ENCODE peak calls at places on chromosomes 6 and 20, in eight cellular contexts. One of them, this sample, is unnamed.

GRCh38 chr6:91366781-91367180 is 779.9 kb upstream of the MAP3K7 start:
- DNase-seq in activated CD4-positive, alpha-beta T cell treated with anti-CD3 and anti-CD28 coated beads, Interleukin-2, amount 50 U/mL, for 4 hours: no peak
- DNase-seq in nucleus accumbens: no peak
- DNase-seq in NCI-H460: no peak
- DNase-seq in amniotic stem cell: no peak
- DNase-seq in stimulated activated CD4-positive, alpha-beta T cell treated with anti-CD3 and anti-CD28 coated beads, Interleukin-1b, Interleukin-23, amount 100 ng/mL, for 24 hours: no peak
- DNase-seq in RCC 7860: no peak
- DNase-seq in stimulated activated naive CD4-positive, alpha-beta T cell treated with Interleukin-2 at 50 U/mL for 16 hours: no peak
- DNase-seq in this sample: no peak

GRCh38 chr20:6994452-6994851 is 227.0 kb downstream of the BMP2 start:
- DNase-seq in activated CD4-positive, alpha-beta T cell treated with anti-CD3 and anti-CD28 coated beads, Interleukin-2, amount 50 U/mL, for 4 hours: no peak
- DNase-seq in nucleus accumbens: no peak
- DNase-seq in stimulated activated CD4-positive, alpha-beta T cell treated with anti-CD3 and anti-CD28 coated beads, Interleukin-1b, Interleukin-23, amount 100 ng/mL, for 24 hours: no peak
- DNase-seq in NCI-H460: no peak
- DNase-seq in stimulated activated naive CD4-positive, alpha-beta T cell treated with Interleukin-2 at 50 U/mL for 16 hours: no peak
- DNase-seq in RCC 7860: peak; percentile 43
- DNase-seq in amniotic stem cell: no peak
- DNase-seq in this sample: no peak

GRCh38 chr6:125151715-125152114 is 1.9 kb upstream of the TPD52L1 start:
- DNase-seq in RCC 7860: no peak
- DNase-seq in NCI-H460: no peak
- DNase-seq in amniotic stem cell: no peak
- DNase-seq in nucleus accumbens: no peak
- DNase-seq in stimulated activated CD4-positive, alpha-beta T cell treated with anti-CD3 and anti-CD28 coated beads, Interleukin-1b, Interleukin-23, amount 100 ng/mL, for 24 hours: no peak
- DNase-seq in activated CD4-positive, alpha-beta T cell treated with anti-CD3 and anti-CD28 coated beads, Interleukin-2, amount 50 U/mL, for 4 hours: no peak
- DNase-seq in stimulated activated naive CD4-positive, alpha-beta T cell treated with Interleukin-2 at 50 U/mL for 16 hours: no peak
- DNase-seq in this sample: no peak

GRCh38 chr6:142570221-142570671 is 268.4 kb downstream of the ADGRG6 start:
- DNase-seq in nucleus accumbens: no peak
- DNase-seq in activated CD4-positive, alpha-beta T cell treated with anti-CD3 and anti-CD28 coated beads, Interleukin-2, amount 50 U/mL, for 4 hours: no peak
- DNase-seq in NCI-H460: no peak
- DNase-seq in amniotic stem cell: no peak
- DNase-seq in stimulated activated CD4-positive, alpha-beta T cell treated with anti-CD3 and anti-CD28 coated beads, Interleukin-1b, Interleukin-23, amount 100 ng/mL, for 24 hours: no peak
- DNase-seq in stimulated activated naive CD4-positive, alpha-beta T cell treated with Interleukin-2 at 50 U/mL for 16 hours: no peak
- DNase-seq in RCC 7860: peak; percentile 35
- DNase-seq in this sample: no peak

GRCh38 chr6:113901482-113901881 is 44.3 kb downstream of the MARCKS start:
- DNase-seq in activated CD4-positive, alpha-beta T cell treated with anti-CD3 and anti-CD28 coated beads, Interleukin-2, amount 50 U/mL, for 4 hours: no peak
- DNase-seq in stimulated activated naive CD4-positive, alpha-beta T cell treated with Interleukin-2 at 50 U/mL for 16 hours: no peak
- DNase-seq in stimulated activated CD4-positive, alpha-beta T cell treated with anti-CD3 and anti-CD28 coated beads, Interleukin-1b, Interleukin-23, amount 100 ng/mL, for 24 hours: no peak
- DNase-seq in amniotic stem cell: peak; percentile 9
- DNase-seq in NCI-H460: no peak
- DNase-seq in nucleus accumbens: no peak
- DNase-seq in RCC 7860: no peak
- DNase-seq in this sample: no peak

GRCh38 chr6:134031696-134032255 is 20.6 kb downstream of the SLC2A12 start:
- DNase-seq in nucleus accumbens: no peak
- DNase-seq in activated CD4-positive, alpha-beta T cell treated with anti-CD3 and anti-CD28 coated beads, Interleukin-2, amount 50 U/mL, for 4 hours: no peak
- DNase-seq in stimulated activated naive CD4-positive, alpha-beta T cell treated with Interleukin-2 at 50 U/mL for 16 hours: no peak
- DNase-seq in RCC 7860: peak; percentile 32
- DNase-seq in stimulated activated CD4-positive, alpha-beta T cell treated with anti-CD3 and anti-CD28 coated beads, Interleukin-1b, Interleukin-23, amount 100 ng/mL, for 24 hours: no peak
- DNase-seq in NCI-H460: no peak
- DNase-seq in amniotic stem cell: no peak
- DNase-seq in this sample: no peak

GRCh38 chr6:56526860-56527544 is 115.7 kb downstream of the DST start:
- DNase-seq in stimulated activated naive CD4-positive, alpha-beta T cell treated with Interleukin-2 at 50 U/mL for 16 hours: no peak
- DNase-seq in amniotic stem cell: no peak
- DNase-seq in stimulated activated CD4-positive, alpha-beta T cell treated with anti-CD3 and anti-CD28 coated beads, Interleukin-1b, Interleukin-23, amount 100 ng/mL, for 24 hours: no peak
- DNase-seq in RCC 7860: no peak
- DNase-seq in NCI-H460: no peak
- DNase-seq in nucleus accumbens: no peak
- DNase-seq in activated CD4-positive, alpha-beta T cell treated with anti-CD3 and anti-CD28 coated beads, Interleukin-2, amount 50 U/mL, for 4 hours: no peak
- DNase-seq in this sample: no peak

GRCh38 chr6:161663682-161664081 is 389.8 kb upstream of the AGPAT4 start:
- DNase-seq in nucleus accumbens: no peak
- DNase-seq in stimulated activated CD4-positive, alpha-beta T cell treated with anti-CD3 and anti-CD28 coated beads, Interleukin-1b, Interleukin-23, amount 100 ng/mL, for 24 hours: no peak
- DNase-seq in activated CD4-positive, alpha-beta T cell treated with anti-CD3 and anti-CD28 coated beads, Interleukin-2, amount 50 U/mL, for 4 hours: no peak
- DNase-seq in stimulated activated naive CD4-positive, alpha-beta T cell treated with Interleukin-2 at 50 U/mL for 16 hours: no peak
- DNase-seq in NCI-H460: no peak
- DNase-seq in RCC 7860: no peak
- DNase-seq in amniotic stem cell: no peak
- DNase-seq in this sample: no peak

GRCh38 chr20:32537657-32538525 is 47.2 kb downstream of the NOL4L start:
- DNase-seq in stimulated activated naive CD4-positive, alpha-beta T cell treated with Interleukin-2 at 50 U/mL for 16 hours: peak; percentile 11
- DNase-seq in activated CD4-positive, alpha-beta T cell treated with anti-CD3 and anti-CD28 coated beads, Interleukin-2, amount 50 U/mL, for 4 hours: no peak
- DNase-seq in nucleus accumbens: no peak
- DNase-seq in RCC 7860: no peak
- DNase-seq in NCI-H460: no peak
- DNase-seq in amniotic stem cell: no peak
- DNase-seq in stimulated activated CD4-positive, alpha-beta T cell treated with anti-CD3 and anti-CD28 coated beads, Interleukin-1b, Interleukin-23, amount 100 ng/mL, for 24 hours: no peak
- DNase-seq in this sample: no peak

GRCh38 chr6:68967549-68968300 is 332.6 kb downstream of the ADGRB3 start:
- DNase-seq in RCC 7860: no peak
- DNase-seq in amniotic stem cell: peak; percentile 12
- DNase-seq in stimulated activated naive CD4-positive, alpha-beta T cell treated with Interleukin-2 at 50 U/mL for 16 hours: peak; percentile 11
- DNase-seq in stimulated activated CD4-positive, alpha-beta T cell treated with anti-CD3 and anti-CD28 coated beads, Interleukin-1b, Interleukin-23, amount 100 ng/mL, for 24 hours: peak; percentile 35
- DNase-seq in activated CD4-positive, alpha-beta T cell treated with anti-CD3 and anti-CD28 coated beads, Interleukin-2, amount 50 U/mL, for 4 hours: peak; percentile 12
- DNase-seq in NCI-H460: peak; percentile 51
- DNase-seq in nucleus accumbens: peak; percentile 3
- DNase-seq in this sample: peak; percentile 70

GRCh38 chr20:42350521-42350920 is 732.3 kb upstream of the CHD6 start:
- DNase-seq in nucleus accumbens: no peak
- DNase-seq in amniotic stem cell: no peak
- DNase-seq in RCC 7860: no peak
- DNase-seq in stimulated activated CD4-positive, alpha-beta T cell treated with anti-CD3 and anti-CD28 coated beads, Interleukin-1b, Interleukin-23, amount 100 ng/mL, for 24 hours: no peak
- DNase-seq in activated CD4-positive, alpha-beta T cell treated with anti-CD3 and anti-CD28 coated beads, Interleukin-2, amount 50 U/mL, for 4 hours: no peak
- DNase-seq in stimulated activated naive CD4-positive, alpha-beta T cell treated with Interleukin-2 at 50 U/mL for 16 hours: no peak
- DNase-seq in NCI-H460: no peak
- DNase-seq in this sample: no peak

GRCh38 chr6:9140181-9140580 is 704.8 kb upstream of the SLC35B3 start:
- DNase-seq in stimulated activated CD4-positive, alpha-beta T cell treated with anti-CD3 and anti-CD28 coated beads, Interleukin-1b, Interleukin-23, amount 100 ng/mL, for 24 hours: no peak
- DNase-seq in nucleus accumbens: no peak
- DNase-seq in NCI-H460: peak; percentile 35
- DNase-seq in stimulated activated naive CD4-positive, alpha-beta T cell treated with Interleukin-2 at 50 U/mL for 16 hours: no peak
- DNase-seq in amniotic stem cell: no peak
- DNase-seq in RCC 7860: no peak
- DNase-seq in activated CD4-positive, alpha-beta T cell treated with anti-CD3 and anti-CD28 coated beads, Interleukin-2, amount 50 U/mL, for 4 hours: no peak
- DNase-seq in this sample: no peak

GRCh38 chr20:20549267-20549612 is 163.2 kb downstream of the RALGAPA2 start:
- DNase-seq in NCI-H460: no peak
- DNase-seq in stimulated activated naive CD4-positive, alpha-beta T cell treated with Interleukin-2 at 50 U/mL for 16 hours: no peak
- DNase-seq in amniotic stem cell: no peak
- DNase-seq in RCC 7860: no peak
- DNase-seq in stimulated activated CD4-positive, alpha-beta T cell treated with anti-CD3 and anti-CD28 coated beads, Interleukin-1b, Interleukin-23, amount 100 ng/mL, for 24 hours: no peak
- DNase-seq in activated CD4-positive, alpha-beta T cell treated with anti-CD3 and anti-CD28 coated beads, Interleukin-2, amount 50 U/mL, for 4 hours: no peak
- DNase-seq in nucleus accumbens: no peak
- DNase-seq in this sample: no peak

This sample was measured in putamen.